ENCODE peak calls at places on chromosome 12, in four cellular contexts. L is IMR-90, G is GM12878, D is K562. V is an unnamed sample.

GRCh38 chr12:112973712-112974305 is 4.5 kb upstream of the OAS2 start:
- DNase-seq in D (no peak), G (no peak), L (no peak), V (no peak)

GRCh38 chr12:42421844-42422779 is 96.1 kb downstream of the PPHLN1 start:
- DNase-seq in L (peak; percentile 90), G (peak; percentile 7), D (peak; percentile 71), V (peak; percentile 96)

GRCh38 chr12:46855760-46856159 is 30.0 kb upstream of the SLC38A4 start:
- DNase-seq in L (no peak), G (no peak), D (no peak), V (no peak)

GRCh38 chr12:91604897-91605296 is 422.3 kb upstream of the DCN start:
- DNase-seq in G (no peak), L (no peak), D (no peak), V (peak; percentile 6)

GRCh38 chr12:111529424-111530368 is 69.4 kb downstream of the ATXN2 start:
- DNase-seq in D (peak; percentile 77), L (peak; percentile 59), G (peak; percentile 24), V (peak; percentile 73)

GRCh38 chr12:113248046-113248825 is 27.0 kb downstream of the TPCN1 start:
- DNase-seq in D (no peak), G (no peak), L (no peak), V (no peak)

GRCh38 chr12:2689879-2690278 is 104.9 kb upstream of the FKBP4 start:
- DNase-seq in L (no peak), D (no peak), G (no peak), V (no peak)

GRCh38 chr12:77968571-77968970 is 137.9 kb downstream of the NAV3 start:
- DNase-seq in L (no peak), G (no peak), D (no peak), V (no peak)

GRCh38 chr12:124786065-124786964 is 77.3 kb downstream of the SCARB1 start:
- DNase-seq in D (no peak), G (no peak), L (peak; percentile 91), V (peak; percentile 86)

GRCh38 chr12:28681980-28682379 is 467.1 kb upstream of the FAR2 start:
- DNase-seq in L (no peak), D (no peak), G (no peak), V (no peak)

GRCh38 chr12:100794441-100795192 is at the start of gene ANO4:
- DNase-seq in G (no peak), D (no peak), L (peak; percentile 29), V (no peak)

GRCh38 chr12:93976024-93976423 is 172.4 kb upstream of the PLXNC1 start:
- DNase-seq in L (no peak), G (no peak), D (no peak), V (no peak)

GRCh38 chr12:93978553-93978952 is 169.8 kb upstream of the PLXNC1 start:
- DNase-seq in D (peak; percentile 17), L (peak; percentile 67), G (no peak), V (no peak)

GRCh38 chr12:93984005-93984404 is 164.4 kb upstream of the PLXNC1 start:
- DNase-seq in G (no peak), L (no peak), D (no peak), V (no peak)

GRCh38 chr12:93982847-93983315 is 165.5 kb upstream of the PLXNC1 start:
- DNase-seq in G (no peak), L (peak; percentile 93), D (peak; percentile 13), V (no peak)

GRCh38 chr12:93979189-93979588 is 169.2 kb upstream of the PLXNC1 start:
- DNase-seq in D (peak; percentile 50), G (peak; percentile 8), L (peak; percentile 38), V (peak; percentile 43)
- TF ChIP-seq CTCF in D (peak; percentile 42), G (peak; percentile 65), L (peak; percentile 54), V (peak; percentile 48)

DNA sequence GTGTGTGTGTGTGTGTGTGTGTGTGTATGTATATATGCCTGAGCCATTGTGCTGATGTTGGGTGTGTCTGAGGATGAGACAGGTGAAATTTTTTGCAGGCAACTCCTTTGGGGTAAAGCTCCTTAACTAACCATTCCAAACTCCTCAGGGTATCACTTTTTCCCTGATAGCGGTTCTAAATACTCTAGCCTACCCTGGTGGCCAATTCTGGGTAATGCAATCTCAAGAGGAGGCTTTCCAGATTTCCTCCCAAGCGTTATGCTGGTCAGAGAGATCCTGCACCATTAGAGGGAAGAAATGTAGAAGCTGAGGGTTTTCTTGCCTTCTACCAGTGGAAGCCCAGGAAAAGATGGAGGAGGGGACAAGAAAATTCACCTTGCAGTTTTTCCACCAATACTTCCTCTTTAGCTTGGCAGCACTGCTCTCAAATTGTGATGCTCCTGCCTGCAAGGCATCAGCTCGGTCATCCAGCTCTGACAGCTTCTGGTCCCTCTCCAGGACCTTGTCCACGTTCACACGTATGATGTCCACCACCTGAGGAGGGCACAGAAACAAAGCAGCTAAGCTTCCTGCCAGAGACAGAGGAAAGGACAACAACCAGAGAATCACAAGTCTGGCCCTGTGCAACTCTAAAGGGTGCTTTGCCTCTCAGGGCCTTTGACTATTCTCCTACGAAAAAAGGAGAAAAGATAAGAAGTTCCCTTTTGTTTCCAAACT is 4.9 kb downstream of the VAMP1 start:
- DNase-seq in L (peak; percentile 77), D (peak; percentile 67), G (no peak), V (peak; percentile 70)
- TF ChIP-seq FOS in L (no peak), D (no peak), G (no peak), V (no peak)

GRCh38 chr12:121378736-121379135 is 21.2 kb upstream of the RNF34 start:
- DNase-seq in D (no peak), G (no peak), L (no peak), V (no peak)

GRCh38 chr12:121388421-121388981 is 11.4 kb upstream of the RNF34 start:
- DNase-seq in D (peak; percentile 45), L (peak; percentile 94), G (no peak), V (peak; percentile 38)

GRCh38 chr12:121379945-121380344 is 20.0 kb upstream of the RNF34 start:
- DNase-seq in G (no peak), L (peak; percentile 52), D (no peak), V (no peak)

GRCh38 chr12:121383601-121384019 is 16.3 kb upstream of the RNF34 start:
- DNase-seq in D (peak; percentile 33), G (no peak), L (no peak), V (no peak)
- TF ChIP-seq CTCF in D (peak; percentile 38), G (no peak), L (no peak), V (no peak)

GRCh38 chr12:117036046-117036445 is 63.2 kb downstream of the TESC start:
- DNase-seq in L (no peak), D (no peak), G (no peak), V (no peak)
- TF ChIP-seq FOS in L (no peak), D (no peak), G (no peak), V (no peak)

DNA sequence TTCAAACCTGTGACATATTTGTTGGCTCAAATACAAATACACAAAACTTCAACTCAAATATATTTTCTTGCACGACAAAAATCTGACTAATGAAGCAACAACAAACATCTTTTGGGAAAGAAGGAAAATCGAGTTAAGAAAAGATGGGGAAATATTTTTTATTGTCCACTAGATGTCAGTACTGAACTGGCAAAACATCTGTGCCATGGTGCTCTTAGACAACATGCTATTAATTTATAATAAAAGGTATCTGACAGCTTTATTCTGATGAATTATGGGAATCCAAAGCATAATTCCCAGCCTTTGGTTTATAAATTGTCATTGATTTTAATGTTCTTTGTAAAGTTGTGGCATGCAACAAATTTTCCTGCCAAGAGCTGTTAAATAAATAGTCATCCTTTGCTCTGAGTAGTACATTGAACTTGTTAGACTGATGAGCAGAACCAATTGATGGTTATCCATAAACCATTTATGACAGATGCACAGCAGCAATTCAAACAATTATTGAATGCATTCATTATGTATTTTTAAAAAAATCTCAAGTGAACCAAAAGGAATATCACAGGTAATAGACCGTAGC is 231.2 kb downstream of the ETNK1 start:
- DNase-seq in L (peak; percentile 45), G (no peak), D (peak; percentile 30), V (peak; percentile 42)
- TF ChIP-seq CTCF in L (peak; percentile 70), G (peak; percentile 56), D (peak; percentile 33), V (peak; percentile 14)

GRCh38 chr12:43676183-43676813 is 82.3 kb downstream of the PUS7L start:
- DNase-seq in L (peak; percentile 1), D (peak; percentile 63), G (peak; percentile 8), V (peak; percentile 16)
- TF ChIP-seq FOS in L (no peak), D (no peak), G (no peak), V (no peak)

DNA sequence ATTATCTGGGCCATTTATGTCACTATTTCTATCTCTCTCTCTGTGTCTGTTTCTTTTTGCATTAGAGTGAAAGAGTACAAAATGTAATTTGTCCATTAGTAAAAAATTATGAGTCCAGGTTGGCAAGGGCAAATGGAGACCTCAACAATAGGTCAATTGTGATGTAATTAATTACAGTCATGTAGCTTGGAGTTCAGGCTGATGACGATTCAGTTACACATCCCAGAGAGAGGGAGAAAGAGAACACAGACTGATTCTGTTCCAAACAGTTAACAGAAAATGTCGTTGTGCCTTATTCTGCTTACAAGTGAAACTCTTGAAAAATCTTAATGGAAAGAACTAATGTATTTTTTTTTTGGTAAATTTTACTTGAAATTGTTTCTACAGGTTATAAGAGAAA is 83.3 kb downstream of the ATXN7L3B start:
- DNase-seq in G (no peak), D (no peak), L (no peak), V (no peak)
- TF ChIP-seq CTCF in G (no peak), D (no peak), L (no peak), V (no peak)

DNA sequence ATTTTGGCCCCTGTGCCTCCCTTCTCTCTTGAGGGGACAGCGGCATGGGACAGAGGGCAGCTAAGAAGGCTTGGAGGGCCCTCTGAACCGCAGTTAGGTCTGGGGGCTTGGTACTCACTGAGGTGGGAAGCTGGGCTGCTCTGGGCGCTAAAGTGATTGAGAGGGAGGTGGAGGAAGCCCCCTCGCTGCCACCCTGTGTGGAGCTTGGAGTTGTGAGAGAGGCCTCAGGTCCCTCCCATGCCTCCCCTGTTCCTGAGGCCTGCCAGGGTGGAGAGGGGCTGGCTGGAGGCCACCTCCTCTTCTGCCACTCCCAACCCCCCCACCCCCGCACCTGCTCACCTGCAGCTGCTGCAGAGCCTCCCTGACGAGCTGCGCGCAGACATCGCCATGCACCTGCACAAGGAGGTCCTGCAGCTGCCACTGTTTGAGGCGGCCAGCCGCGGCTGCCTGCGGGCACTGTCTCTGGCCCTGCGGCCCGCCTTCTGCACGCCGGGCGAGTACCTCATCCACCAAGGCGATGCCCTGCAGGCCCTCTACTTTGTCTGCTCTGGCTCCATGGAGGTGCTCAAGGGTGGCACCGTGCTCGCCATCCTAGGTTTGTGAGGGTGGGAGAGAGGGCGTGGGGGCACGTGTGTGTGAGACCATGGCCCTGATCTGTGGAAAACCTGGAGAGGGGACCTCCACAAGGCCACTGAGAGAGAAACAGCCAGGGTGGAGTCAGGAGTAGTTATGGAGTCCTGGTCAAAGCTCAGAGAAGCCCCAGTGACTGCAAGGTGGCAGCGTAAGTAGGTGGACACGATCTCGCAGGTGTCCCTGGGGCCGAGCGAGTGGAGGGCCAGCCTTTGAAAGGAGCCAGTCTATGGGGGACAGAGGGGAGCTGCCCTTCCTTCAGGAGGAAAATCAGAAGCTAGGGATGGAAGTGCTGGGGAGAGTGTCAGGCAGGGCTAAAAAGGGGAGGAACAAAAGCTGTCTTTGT is 11.2 kb downstream of the KCNH3 start:
- DNase-seq in L (no peak), D (no peak), G (no peak), V (no peak)
- TF ChIP-seq FOS in L (no peak), D (no peak), G (no peak), V (no peak)

GRCh38 chr12:24546084-24546483 is 402.8 kb downstream of the BCAT1 start:
- DNase-seq in D (no peak), L (no peak), G (no peak), V (no peak)
- TF ChIP-seq CTCF in D (no peak), L (no peak), G (no peak), V (no peak)

V was measured in endothelial cell of umbilical vein.